ENCODE peak calls at places on chromosome 21, in six cellular contexts. B is IMR-90, L is H1, D is mesenchymal stem cell, I is H9, A is neuronal stem cell. J is an unnamed sample.

GRCh38 chr21:35303085-35303484 is 254.0 kb upstream of the RUNX1 start:
- DNase-seq in B (peak; percentile 93), L (no peak), D (peak; percentile 48), I (no peak), A (no peak), J (peak; percentile 79)

GRCh38 chr21:45098867-45099266 is 24.5 kb downstream of the ADARB1 start:
- DNase-seq in B (no peak), L (no peak), D (peak; percentile 33), I (no peak), A (no peak), J (no peak)

GRCh38 chr21:34913786-34914185 is 135.3 kb downstream of the RUNX1 start:
- DNase-seq in B (peak; percentile 31), L (no peak), D (peak; percentile 49), I (no peak), A (no peak), J (no peak)

GRCh38 chr21:9767592-9768375 is 753.6 kb upstream of the TPTE start:
- DNase-seq in B (no peak), L (no peak), D (no peak), I (no peak), A (no peak), J (no peak)

GRCh38 chr21:36909901-36910561 is 56.4 kb downstream of the HLCS start:
- DNase-seq in B (peak; percentile 99), L (no peak), D (peak; percentile 99), I (no peak), A (no peak), J (peak; percentile 98)

GRCh38 chr21:39612233-39613028 is at the start of gene B3GALT5:
- DNase-seq in B (no peak), L (peak; percentile 80), D (peak; percentile 22), I (peak; percentile 77), A (peak; percentile 77), J (no peak)

GRCh38 chr21:42532466-42533181 is 19.0 kb downstream of the SLC37A1 start:
- DNase-seq in B (peak; percentile 12), L (no peak), D (no peak), I (peak; percentile 10), A (no peak), J (peak; percentile 13)

GRCh38 chr21:36968414-36968813 is 1.9 kb upstream of the HLCS start:
- DNase-seq in B (no peak), L (no peak), D (no peak), I (no peak), A (no peak), J (no peak)

GRCh38 chr21:36183144-36183795 is 26.6 kb downstream of the DOP1B start:
- DNase-seq in B (no peak), L (no peak), D (no peak), I (no peak), A (no peak), J (peak; percentile 97)

GRCh38 chr21:31220567-31220966 is 123.5 kb downstream of the TIAM1 start:
- DNase-seq in B (peak; percentile 24), L (no peak), D (peak; percentile 20), I (no peak), A (peak; percentile 38), J (no peak)

GRCh38 chr21:20741445-20741844 is 256.8 kb upstream of the NCAM2 start:
- DNase-seq in B (no peak), L (no peak), D (no peak), I (no peak), A (no peak), J (no peak)

GRCh38 chr21:42678118-42678430 is 24.7 kb downstream of the PDE9A start:
- DNase-seq in B (no peak), L (no peak), D (no peak), I (no peak), A (no peak), J (no peak)

GRCh38 chr21:20997633-20998455 is at the start of gene NCAM2:
- DNase-seq in B (peak; percentile 76), L (peak; percentile 88), D (peak; percentile 64), I (peak; percentile 83), A (peak; percentile 82), J (peak; percentile 41)

GRCh38 chr21:35850029-35850428 is 210.3 kb downstream of the SETD4 start:
- DNase-seq in B (peak; percentile 82), L (no peak), D (peak; percentile 50), I (no peak), A (no peak), J (no peak)

GRCh38 chr21:29508311-29508710 is 209.6 kb downstream of the BACH1 start:
- DNase-seq in B (no peak), L (no peak), D (no peak), I (no peak), A (no peak), J (no peak)

GRCh38 chr21:31347435-31348032 is 3.5 kb upstream of the TIAM1 start:
- DNase-seq in B (peak; percentile 50), L (no peak), D (peak; percentile 31), I (no peak), A (no peak), J (no peak)

GRCh38 chr21:45032977-45033705 is 41.2 kb upstream of the ADARB1 start:
- DNase-seq in B (no peak), L (no peak), D (no peak), I (peak; percentile 17), A (no peak), J (no peak)

GRCh38 chr21:42388740-42389448 is 7.0 kb downstream of the TMPRSS3 start:
- DNase-seq in B (no peak), L (no peak), D (no peak), I (no peak), A (no peak), J (no peak)

GRCh38 chr21:23522750-23523149 is 2084.5 kb downstream of the MRPL39 start:
- DNase-seq in B (no peak), L (no peak), D (no peak), I (no peak), A (no peak), J (no peak)

GRCh38 chr21:37346841-37347430 is 19.6 kb upstream of the DYRK1A start:
- DNase-seq in B (no peak), L (no peak), D (no peak), I (no peak), A (no peak), J (peak; percentile 94)

GRCh38 chr21:35198004-35198403 is 148.9 kb upstream of the RUNX1 start:
- DNase-seq in B (peak; percentile 96), L (no peak), D (peak; percentile 88), I (no peak), A (no peak), J (peak; percentile 99)

GRCh38 chr21:34967509-34968289 is 81.4 kb downstream of the RUNX1 start:
- DNase-seq in B (peak; percentile 35), L (no peak), D (peak; percentile 86), I (no peak), A (no peak), J (peak; percentile 26)

GRCh38 chr21:35102488-35103407 is 53.6 kb upstream of the RUNX1 start:
- DNase-seq in B (peak; percentile 33), L (no peak), D (peak; percentile 75), I (no peak), A (no peak), J (no peak)

GRCh38 chr21:36701912-36702621 is 3.2 kb downstream of the SIM2 start:
- DNase-seq in B (peak; percentile 64), L (peak; percentile 65), D (no peak), I (peak; percentile 55), A (no peak), J (peak; percentile 36)

GRCh38 chr21:35323947-35324346 is 274.8 kb upstream of the RUNX1 start:
- DNase-seq in B (no peak), L (no peak), D (peak; percentile 50), I (no peak), A (no peak), J (no peak)

GRCh38 chr21:35508389-35508888 is 459.3 kb upstream of the RUNX1 start:
- DNase-seq in B (peak; percentile 65), L (peak; percentile 52), D (peak; percentile 91), I (peak; percentile 56), A (peak; percentile 17), J (peak; percentile 57)

GRCh38 chr21:35399002-35399401 is 349.9 kb upstream of the RUNX1 start:
- DNase-seq in B (no peak), L (no peak), D (no peak), I (no peak), A (no peak), J (no peak)

GRCh38 chr21:40732998-40733397 is 114.0 kb downstream of the DSCAM start:
- DNase-seq in B (no peak), L (no peak), D (no peak), I (no peak), A (no peak), J (no peak)

GRCh38 chr21:36549470-36549869 is 69.5 kb upstream of the CLDN14 start:
- DNase-seq in B (no peak), L (peak; percentile 41), D (no peak), I (no peak), A (no peak), J (no peak)

GRCh38 chr21:34707876-34708325 is 39.1 kb downstream of the CLIC6 start:
- DNase-seq in B (no peak), L (no peak), D (no peak), I (no peak), A (no peak), J (no peak)

GRCh38 chr21:40841524-40842196 is 5.3 kb downstream of the DSCAM start:
- DNase-seq in B (no peak), L (peak; percentile 75), D (no peak), I (peak; percentile 81), A (peak; percentile 44), J (peak; percentile 59)

GRCh38 chr21:15531986-15532385 is 197.8 kb upstream of the USP25 start:
- DNase-seq in B (no peak), L (no peak), D (no peak), I (no peak), A (no peak), J (peak; percentile 52)
- H4K91ac ChIP-seq in B (no peak overlapping the region), L (no peak overlapping the region), D (no peak overlapping the region), I (no peak overlapping the region), A (no peak overlapping the region), J (no peak overlapping the region)

DNA sequence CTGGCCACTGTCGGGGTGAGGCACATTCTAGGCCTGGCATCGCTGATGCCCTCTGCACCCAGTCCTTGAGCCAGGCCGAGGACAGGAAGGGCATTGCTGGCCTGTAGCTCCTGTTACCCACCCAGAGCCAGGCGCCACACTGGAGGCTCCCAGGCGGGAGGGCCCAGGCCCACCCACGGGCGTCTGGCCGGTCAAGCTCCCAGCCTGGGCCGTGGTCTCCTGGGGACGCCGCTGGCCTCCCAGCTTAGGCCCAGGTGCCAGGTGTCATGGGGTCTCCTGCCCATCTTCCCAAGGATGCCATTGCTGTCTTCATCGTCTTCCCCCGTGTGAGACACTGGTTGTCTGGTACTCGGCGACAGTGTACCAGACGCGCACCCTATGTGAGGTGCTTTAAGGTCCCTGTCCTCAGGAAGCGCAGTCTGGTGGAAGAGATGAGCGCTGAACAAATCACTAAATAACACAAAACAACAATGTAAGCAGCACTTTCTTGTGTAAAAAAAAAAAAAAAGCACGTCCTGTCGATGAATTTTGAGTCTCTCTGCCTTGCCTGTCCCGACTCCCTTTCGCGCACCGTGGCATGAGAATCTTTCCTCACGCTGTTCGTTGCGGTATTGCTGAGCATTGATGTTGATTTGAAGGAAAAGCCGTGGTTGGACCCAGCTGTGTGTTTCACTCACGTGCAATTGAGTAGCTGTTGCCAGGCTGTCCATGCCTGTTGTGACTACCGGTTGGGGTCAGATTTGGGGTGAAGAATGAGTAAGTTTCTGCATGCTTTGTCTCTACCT is 27.0 kb upstream of the TRAPPC10 start:
- DNase-seq in B (peak; percentile 24), L (no peak), D (peak; percentile 15), I (no peak), A (no peak), J (no peak)
- H4K91ac ChIP-seq in B (no peak overlapping the region), L (peak overlapping the region; percentile 5), D (no peak overlapping the region), I (no peak overlapping the region), A (peak overlapping the region; percentile 67), J (no peak overlapping the region)

GRCh38 chr21:15763359-15763758 is 33.6 kb downstream of the USP25 start:
- DNase-seq in B (no peak), L (no peak), D (no peak), I (no peak), A (no peak), J (no peak)
- H4K91ac ChIP-seq in B (no peak overlapping the region), L (no peak overlapping the region), D (no peak overlapping the region), I (no peak overlapping the region), A (no peak overlapping the region), J (no peak overlapping the region)

GRCh38 chr21:17818158-17819113 is 720 bp downstream of the C21orf91 start:
- DNase-seq in B (peak; percentile 23), L (peak; percentile 81), D (peak; percentile 47), I (peak; percentile 46), A (peak; percentile 49), J (peak; percentile 23)
- H4K91ac ChIP-seq in B (peak overlapping the region; percentile 63), L (no peak overlapping the region), D (peak overlapping the region; percentile 6), I (no peak overlapping the region), A (no peak overlapping the region), J (peak overlapping the region; percentile 93)

J was measured in trophoblast cell.